ENCODE peak calls at places on chromosomes 3 and 15, in six cellular contexts. K, B, F, R, V and U are unnamed samples.

GRCh38 chr3:171340415-171340814 is 119.8 kb downstream of the TNIK start:
- DNase-seq in K (no peak), B (no peak), F (no peak), R (no peak), V (peak; percentile 9), U (no peak)

GRCh38 chr15:20348900-20349773 is 192.5 kb downstream of the GOLGA6L6 start:
- DNase-seq in K (no peak), B (no peak), F (peak; percentile 87), R (no peak), V (no peak), U (no peak)

GRCh38 chr3:121748638-121749275 is 784 bp downstream of the GOLGB1 start:
- DNase-seq in K (no peak), B (no peak), F (no peak), R (peak; percentile 15), V (peak; percentile 42), U (peak; percentile 47)

GRCh38 chr3:187641319-187641976 is 28.7 kb downstream of the SST start:
- DNase-seq in K (no peak), B (no peak), F (no peak), R (no peak), V (peak; percentile 47), U (no peak)

GRCh38 chr3:4978259-4978965 is 825 bp upstream of the BHLHE40 start:
- DNase-seq in K (peak; percentile 62), B (peak; percentile 94), F (peak; percentile 100), R (peak; percentile 94), V (peak; percentile 90), U (peak; percentile 84)

GRCh38 chr3:189317911-189318310 is 146.1 kb downstream of the TPRG1 start:
- DNase-seq in K (no peak), B (no peak), F (no peak), R (no peak), V (peak; percentile 77), U (no peak)

GRCh38 chr3:76505202-76505875 is 534.6 kb upstream of the ROBO2 start:
- DNase-seq in K (no peak), B (no peak), F (no peak), R (no peak), V (no peak), U (no peak)

GRCh38 chr15:93031103-93031464 is 57.9 kb downstream of the RGMA start:
- DNase-seq in K (peak; percentile 5), B (no peak), F (peak; percentile 81), R (no peak), V (no peak), U (no peak)

GRCh38 chr3:113912551-113913246 is 35.1 kb upstream of the ZDHHC23 start:
- DNase-seq in K (peak; percentile 55), B (peak; percentile 33), F (no peak), R (peak; percentile 24), V (peak; percentile 92), U (peak; percentile 37)

GRCh38 chr15:41169784-41170183 is 53.7 kb upstream of the INO80 start:
- DNase-seq in K (no peak), B (no peak), F (peak; percentile 15), R (no peak), V (no peak), U (no peak)

GRCh38 chr15:44087578-44088190 is 107.4 kb downstream of the FRMD5 start:
- DNase-seq in K (no peak), B (peak; percentile 65), F (no peak), R (peak; percentile 47), V (peak; percentile 1), U (no peak)

GRCh38 chr15:65512807-65513416 is 4.6 kb downstream of the DPP8 start:
- DNase-seq in K (no peak), B (peak; percentile 86), F (peak; percentile 86), R (no peak), V (no peak), U (no peak)

GRCh38 chr3:136840252-136840651 is 21.3 kb downstream of the SLC35G2 start:
- DNase-seq in K (no peak), B (no peak), F (no peak), R (no peak), V (no peak), U (no peak)

GRCh38 chr15:81327526-81327925 is 3.6 kb upstream of the STARD5 start:
- DNase-seq in K (no peak), B (peak; percentile 77), F (no peak), R (no peak), V (no peak), U (no peak)

GRCh38 chr3:143825513-143825912 is 22.8 kb downstream of the SLC9A9 start:
- DNase-seq in K (peak; percentile 39), B (no peak), F (no peak), R (no peak), V (no peak), U (no peak)

GRCh38 chr3:21435871-21436270 is 315.1 kb downstream of the ZNF385D start:
- DNase-seq in K (no peak), B (peak; percentile 85), F (no peak), R (no peak), V (peak; percentile 0), U (no peak)

GRCh38 chr15:92001307-92001706 is 147.8 kb downstream of the SLCO3A1 start:
- DNase-seq in K (no peak), B (no peak), F (no peak), R (no peak), V (peak; percentile 27), U (no peak)

GRCh38 chr15:51386029-51386428 is 44.6 kb downstream of the GLDN start:
- DNase-seq in K (no peak), B (no peak), F (no peak), R (no peak), V (no peak), U (no peak)